ENCODE peak calls at places on chromosomes 5 and 9, in six cellular contexts. F, T, H, Z, W and K are unnamed samples.

GRCh38 chr5:176784218-176785165 is 25.9 kb upstream of the UNC5A start:
- DNase-seq in F (peak; percentile 49), T (no peak), H (peak; percentile 52), Z (no peak), W (no peak), K (peak; percentile 88)

GRCh38 chr5:34001231-34001935 is 6.5 kb downstream of the AMACR start:
- DNase-seq in F (peak; percentile 45), T (no peak), H (peak; percentile 50), Z (no peak), W (no peak), K (peak; percentile 21)

GRCh38 chr9:82313697-82314096 is 325.1 kb downstream of the SPATA31D1 start:
- DNase-seq in F (no peak), T (no peak), H (no peak), Z (no peak), W (no peak), K (no peak)

GRCh38 chr9:6367128-6367741 is 39.1 kb downstream of the TPD52L3 start:
- DNase-seq in F (no peak), T (no peak), H (no peak), Z (no peak), W (no peak), K (peak; percentile 11)

GRCh38 chr9:87381050-87381711 is 116.5 kb upstream of the DAPK1 start:
- DNase-seq in F (peak; percentile 80), T (no peak), H (no peak), Z (no peak), W (no peak), K (peak; percentile 86)

GRCh38 chr9:85521331-85522197 is 220.2 kb downstream of the AGTPBP1 start:
- DNase-seq in F (no peak), T (no peak), H (no peak), Z (no peak), W (no peak), K (no peak)

GRCh38 chr9:82670000-82670399 is 392.9 kb downstream of the RASEF start:
- DNase-seq in F (no peak), T (no peak), H (no peak), Z (no peak), W (no peak), K (no peak)

GRCh38 chr5:170132642-170133448 is 27.1 kb downstream of the FOXI1 start:
- DNase-seq in F (peak; percentile 33), T (no peak), H (no peak), Z (no peak), W (no peak), K (peak; percentile 48)

GRCh38 chr5:9878196-9878595 is 248.0 kb upstream of the TAS2R1 start:
- DNase-seq in F (no peak), T (no peak), H (no peak), Z (no peak), W (no peak), K (no peak)

GRCh38 chr5:78640622-78641021 is 8.0 kb downstream of the LHFPL2 start:
- DNase-seq in F (no peak), T (no peak), H (no peak), Z (no peak), W (no peak), K (no peak)

GRCh38 chr9:106956971-106957370 is 94.0 kb downstream of the ZNF462 start:
- DNase-seq in F (peak; percentile 62), T (no peak), H (no peak), Z (no peak), W (no peak), K (peak; percentile 19)

GRCh38 chr9:16718296-16718695 is 152.2 kb downstream of the BNC2 start:
- DNase-seq in F (no peak), T (no peak), H (no peak), Z (no peak), W (no peak), K (no peak)

GRCh38 chr5:148939676-148940075 is 113.3 kb downstream of the ADRB2 start:
- DNase-seq in F (peak; percentile 34), T (no peak), H (no peak), Z (no peak), W (no peak), K (no peak)

GRCh38 chr9:3332802-3333201 is 193.0 kb downstream of the RFX3 start:
- DNase-seq in F (no peak), T (no peak), H (no peak), Z (no peak), W (no peak), K (no peak)

GRCh38 chr9:94936411-94936810 is 209.9 kb downstream of the AOPEP start:
- DNase-seq in F (peak; percentile 80), T (no peak), H (no peak), Z (no peak), W (no peak), K (peak; percentile 60)

GRCh38 chr9:106468431-106468830 is 394.5 kb upstream of the ZNF462 start:
- DNase-seq in F (no peak), T (no peak), H (no peak), Z (no peak), W (no peak), K (no peak)

GRCh38 chr5:37272564-37272963 is 23.4 kb upstream of the CPLANE1 start:
- DNase-seq in F (no peak), T (peak; percentile 23), H (no peak), Z (no peak), W (no peak), K (peak; percentile 65)

GRCh38 chr5:174187481-174187880 is 142.0 kb downstream of the NSG2 start:
- DNase-seq in F (no peak), T (no peak), H (no peak), Z (no peak), W (no peak), K (no peak)

GRCh38 chr5:73607228-73607627 is 18.8 kb upstream of the ARHGEF28 start:
- DNase-seq in F (no peak), T (no peak), H (no peak), Z (no peak), W (no peak), K (no peak)

GRCh38 chr5:73605223-73606087 is 20.5 kb upstream of the ARHGEF28 start:
- DNase-seq in F (no peak), T (no peak), H (no peak), Z (no peak), W (no peak), K (peak; percentile 65)

GRCh38 chr5:73603998-73604397 is 22.0 kb upstream of the ARHGEF28 start:
- DNase-seq in F (no peak), T (no peak), H (no peak), Z (no peak), W (no peak), K (peak; percentile 85)

GRCh38 chr5:73606206-73606753 is 19.7 kb upstream of the ARHGEF28 start:
- DNase-seq in F (no peak), T (no peak), H (no peak), Z (no peak), W (no peak), K (peak; percentile 26)
- TF ChIP-seq CTCF in F (no peak), T (no peak), H (no peak), Z (no peak), W (no peak), K (no peak)

GRCh38 chr9:129801504-129801903 is 1.5 kb upstream of the TOR1B start:
- DNase-seq in F (no peak), T (no peak), H (no peak), Z (no peak), W (no peak), K (no peak)

GRCh38 chr9:129803679-129804065 is 688 bp downstream of the TOR1B start:
- DNase-seq in F (no peak), T (no peak), H (no peak), Z (no peak), W (no peak), K (peak; percentile 23)

GRCh38 chr9:129806126-129806525 is 3.1 kb downstream of the TOR1B start:
- DNase-seq in F (no peak), T (no peak), H (no peak), Z (no peak), W (no peak), K (no peak)

GRCh38 chr9:129798973-129799372 is 4.0 kb upstream of the TOR1B start:
- DNase-seq in F (no peak), T (no peak), H (no peak), Z (no peak), W (no peak), K (no peak)

DNA sequence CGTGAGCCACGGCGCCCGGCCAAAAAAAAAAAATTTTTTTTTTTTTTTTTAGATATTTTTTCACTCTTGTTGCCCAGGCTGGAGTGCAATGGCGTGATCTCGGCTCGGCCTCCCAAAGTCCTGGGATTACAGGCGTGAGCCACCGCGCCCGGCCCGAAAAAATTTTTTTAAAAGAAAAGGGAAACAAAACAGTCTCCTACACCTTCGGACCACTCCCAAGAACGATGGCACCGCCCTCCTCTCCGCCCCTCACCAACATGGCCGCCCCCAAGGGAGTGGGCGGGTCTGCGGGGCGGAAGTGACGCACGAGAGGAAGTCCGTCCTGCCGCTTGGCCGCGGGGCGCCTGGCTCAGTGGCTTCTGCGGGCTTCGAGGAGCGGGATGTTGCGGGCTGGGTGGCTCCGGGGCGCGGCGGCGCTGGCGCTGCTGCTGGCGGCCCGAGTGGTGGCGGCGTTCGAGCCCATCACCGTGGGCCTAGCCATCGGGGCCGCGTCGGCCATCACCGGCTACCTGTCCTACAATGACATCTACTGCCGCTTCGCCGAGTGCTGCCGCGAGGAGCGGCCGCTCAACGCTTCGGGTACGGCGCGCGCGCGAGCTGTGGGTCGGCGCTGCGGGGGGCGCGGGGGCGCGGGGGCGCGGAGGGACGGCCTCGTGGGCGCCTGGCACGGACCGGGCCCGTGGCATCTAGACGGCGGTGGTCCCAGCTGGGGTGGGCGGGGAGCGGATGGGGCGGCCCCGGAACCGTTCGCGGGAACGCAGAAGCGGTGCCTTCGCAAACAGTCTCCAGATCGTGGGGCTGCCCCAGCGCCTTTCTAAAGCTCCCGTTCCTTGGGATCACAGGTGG is at the start of gene TOR1B:
- DNase-seq in F (peak; percentile 91), T (peak; percentile 90), H (peak; percentile 94), Z (peak; percentile 88), W (peak; percentile 93), K (peak; percentile 94)
- TF ChIP-seq CTCF in F (no peak), T (no peak), H (no peak), Z (no peak), W (no peak), K (no peak)

GRCh38 chr5:132505641-132506040 is 15.1 kb upstream of the IRF1 start:
- DNase-seq in F (no peak), T (no peak), H (no peak), Z (no peak), W (no peak), K (peak; percentile 29)

GRCh38 chr5:132504746-132505145 is 14.2 kb upstream of the IRF1 start:
- DNase-seq in F (no peak), T (no peak), H (no peak), Z (no peak), W (no peak), K (no peak)

GRCh38 chr5:132510076-132510475 is 19.5 kb upstream of the IRF1 start:
- DNase-seq in F (peak; percentile 96), T (no peak), H (no peak), Z (no peak), W (no peak), K (peak; percentile 92)

GRCh38 chr5:132503244-132503643 is 12.7 kb upstream of the IRF1 start:
- DNase-seq in F (no peak), T (no peak), H (no peak), Z (no peak), W (no peak), K (no peak)

GRCh38 chr5:132506094-132506692 is 15.6 kb upstream of the IRF1 start:
- DNase-seq in F (peak; percentile 96), T (no peak), H (no peak), Z (no peak), W (no peak), K (peak; percentile 97)
- TF ChIP-seq CTCF in F (peak; percentile 87), T (peak; percentile 35), H (peak; percentile 13), Z (no peak), W (peak; percentile 52), K (peak; percentile 80)

GRCh38 chr5:92308679-92309078 is 925.6 kb upstream of the ARRDC3 start:
- DNase-seq in F (no peak), T (no peak), H (no peak), Z (no peak), W (no peak), K (no peak)

GRCh38 chr5:92313385-92313784 is 930.3 kb upstream of the ARRDC3 start:
- DNase-seq in F (no peak), T (no peak), H (no peak), Z (no peak), W (no peak), K (no peak)

GRCh38 chr5:92309336-92309991 is 926.3 kb upstream of the ARRDC3 start:
- DNase-seq in F (peak; percentile 78), T (no peak), H (no peak), Z (no peak), W (no peak), K (peak; percentile 82)
- TF ChIP-seq CTCF in F (peak; percentile 42), T (peak; percentile 21), H (peak; percentile 22), Z (no peak), W (peak; percentile 70), K (peak; percentile 60)